ENCODE peak calls at places on chromosomes 12 and 14, in six cellular contexts. C is foreskin melanocyte; D is NCI-H774; R is NCI-H526 treated with DMSO at 0.1 percent for 48 hours; B is H7; P is stimulated activated CD8-positive, alpha-beta memory T cell treated with anti-CD3 and anti-CD28 coated beads, Interleukin-2, amount 100 ng/mL, for 48 hours. I is an unnamed sample.

GRCh38 chr12:58889557-58889956 is 30.7 kb downstream of the LRIG3 start:
- DNase-seq in B (no peak), C (peak), R (no peak), D (no peak), P (no peak), I (no peak)

GRCh38 chr12:114990396-114990795 is 306.4 kb upstream of the TBX3 start:
- DNase-seq in C (no peak), D (no peak), P (no peak), R (no peak), B (no peak), I (no peak)

GRCh38 chr12:72236071-72236705 is 36.0 kb upstream of the TRHDE start:
- DNase-seq in D (no peak), B (no peak), C (no peak), P (no peak), R (no peak), I (no peak)

GRCh38 chr12:2589381-2589780 is 205.4 kb upstream of the FKBP4 start:
- DNase-seq in B (no peak), R (no peak), P (no peak), D (no peak), C (no peak), I (no peak)

GRCh38 chr12:81146228-81147225 is 68.6 kb downstream of the ACSS3 start:
- DNase-seq in C (no peak), P (no peak), R (peak), B (no peak), D (no peak), I (no peak)

GRCh38 chr14:95998656-95999055 is 40.5 kb upstream of the C14orf132 start:
- DNase-seq in P (no peak), D (peak), C (peak), R (peak), B (no peak), I (no peak)

GRCh38 chr12:92898755-92899154 is 30.3 kb downstream of the EEA1 start:
- DNase-seq in R (no peak), C (no peak), P (no peak), B (no peak), D (no peak), I (no peak)

GRCh38 chr14:50232276-50232642 is 881 bp upstream of the SOS2 start:
- DNase-seq in D (no peak), P (no peak), C (no peak), B (peak), R (no peak), I (no peak)

GRCh38 chr12:49279706-49280159 is 14.9 kb downstream of the TUBA1C start:
- DNase-seq in D (peak), R (no peak), C (no peak), B (peak), P (no peak), I (peak)

GRCh38 chr14:99230271-99231141 is 41.5 kb downstream of the BCL11B start:
- DNase-seq in P (peak), B (peak), R (no peak), D (no peak), C (no peak), I (peak)

GRCh38 chr14:84708865-84709264 is 821.1 kb upstream of the FLRT2 start:
- DNase-seq in P (no peak), R (no peak), B (no peak), D (no peak), C (no peak), I (no peak)

GRCh38 chr12:100234166-100234565 is 32.7 kb downstream of the DEPDC4 start:
- DNase-seq in C (no peak), R (no peak), B (no peak), P (no peak), D (no peak), I (peak)

GRCh38 chr14:96184737-96185136 is 19.9 kb upstream of the BDKRB2 start:
- DNase-seq in P (no peak), D (no peak), R (no peak), B (no peak), C (no peak), I (no peak)

GRCh38 chr12:46547421-46548340 is 175.1 kb upstream of the SLC38A2 start:
- DNase-seq in C (peak), P (no peak), R (no peak), B (no peak), D (no peak), I (no peak)

GRCh38 chr12:38761636-38762342 is 143.6 kb downstream of the CPNE8 start:
- DNase-seq in D (no peak), R (no peak), B (no peak), C (no peak), P (no peak), I (no peak)

GRCh38 chr12:67042697-67043131 is 226.4 kb upstream of the CAND1 start:
- DNase-seq in P (no peak), C (peak), D (peak), R (no peak), B (peak), I (peak)

GRCh38 chr14:77279719-77280118 is 8.7 kb upstream of the NGB start:
- DNase-seq in B (no peak), C (no peak), P (no peak), R (no peak), D (no peak), I (peak)

GRCh38 chr12:66090157-66090556 is 40.4 kb downstream of the LLPH start:
- DNase-seq in D (no peak), R (no peak), C (no peak), P (no peak), B (no peak), I (no peak)

GRCh38 chr14:101707285-101707842 is 54.1 kb upstream of the PPP2R5C start:
- DNase-seq in P (no peak), R (peak), C (peak), B (peak), D (peak), I (peak)

GRCh38 chr14:52877628-52878027 is 73.2 kb downstream of the FERMT2 start:
- DNase-seq in D (no peak), B (no peak), C (no peak), R (no peak), P (no peak), I (no peak)

GRCh38 chr14:80930836-80931389 is 10.6 kb downstream of the CEP128 start:
- DNase-seq in C (no peak), D (no peak), P (peak), B (no peak), R (no peak), I (no peak)

GRCh38 chr12:55931780-55932545 is 1.0 kb downstream of the DGKA start:
- DNase-seq in R (no peak), P (no peak), D (peak), C (no peak), B (peak), I (peak)

GRCh38 chr12:27844427-27845090 is 64.5 kb upstream of the MANSC4 start:
- DNase-seq in B (no peak), R (no peak), C (no peak), P (no peak), D (peak), I (no peak)

GRCh38 chr12:461425-461824 is 1.7 kb downstream of the B4GALNT3 start:
- DNase-seq in C (no peak), P (no peak), B (no peak), D (no peak), R (no peak), I (no peak)

GRCh38 chr12:13135336-13136178 is 32.1 kb upstream of the GSG1 start:
- DNase-seq in C (peak), P (no peak), B (peak), R (no peak), D (no peak), I (peak)

GRCh38 chr14:99073401-99073800 is 198.6 kb downstream of the BCL11B start:
- DNase-seq in P (no peak), D (no peak), B (no peak), R (no peak), C (no peak), I (no peak)

GRCh38 chr14:95394981-95395737 is 75.5 kb upstream of the CLMN start:
- DNase-seq in B (no peak), C (no peak), P (no peak), D (no peak), R (no peak), I (no peak)

GRCh38 chr14:91173221-91173670 is 59.4 kb downstream of the DGLUCY start:
- DNase-seq in D (peak), C (peak), P (peak), B (peak), R (peak), I (peak)